ENCODE peak calls at places on chromosomes 12 and 14, in six cellular contexts. Z is transverse colon, G is breast epithelium, I is GM23338, W is HepG2, A is HL-60. K is an unnamed sample.

GRCh38 chr12:132416121-132416673 is 73.8 kb upstream of the FBRSL1 start:
- DNase-seq in Z (no peak), G (no peak), I (no peak), W (no peak), A (no peak), K (no peak)

GRCh38 chr12:24773996-24774395 is 174.9 kb downstream of the BCAT1 start:
- DNase-seq in Z (no peak), G (no peak), I (no peak), W (no peak), A (no peak), K (no peak)

GRCh38 chr14:71701990-71702389 is 230.2 kb upstream of the RGS6 start:
- DNase-seq in Z (no peak), G (no peak), I (no peak), W (no peak), A (no peak), K (no peak)

GRCh38 chr12:15364221-15365170 is 42.2 kb downstream of the PTPRO start:
- DNase-seq in Z (no peak), G (no peak), I (no peak), W (no peak), A (no peak), K (no peak)

GRCh38 chr14:85634205-85634604 is 104.3 kb downstream of the FLRT2 start:
- DNase-seq in Z (no peak), G (no peak), I (no peak), W (no peak), A (no peak), K (no peak)

GRCh38 chr12:122909442-122910288 is 13.7 kb upstream of the VPS37B start:
- DNase-seq in Z (no peak), G (peak), I (peak), W (no peak), A (no peak), K (no peak)

GRCh38 chr14:61435563-61436337 is 114.4 kb downstream of the PRKCH start:
- DNase-seq in Z (no peak), G (no peak), I (no peak), W (no peak), A (no peak), K (no peak)

GRCh38 chr12:81005635-81006034 is 67.9 kb upstream of the LIN7A start:
- DNase-seq in Z (no peak), G (no peak), I (no peak), W (no peak), A (no peak), K (no peak)

GRCh38 chr12:4118017-4118510 is 155.5 kb upstream of the CCND2 start:
- DNase-seq in Z (peak), G (no peak), I (no peak), W (no peak), A (peak), K (peak)

GRCh38 chr12:72057330-72057911 is 118.8 kb downstream of the TPH2 start:
- DNase-seq in Z (no peak), G (no peak), I (no peak), W (no peak), A (no peak), K (no peak)

GRCh38 chr14:72619881-72620280 is 274.0 kb downstream of the DPF3 start:
- DNase-seq in Z (no peak), G (no peak), I (no peak), W (no peak), A (no peak), K (no peak)

GRCh38 chr14:57189070-57189469 is 79.6 kb downstream of the EXOC5 start:
- DNase-seq in Z (no peak), G (no peak), I (peak), W (peak), A (no peak), K (no peak)

GRCh38 chr12:12221560-12221959 is 45.3 kb downstream of the LRP6 start:
- DNase-seq in Z (no peak), G (no peak), I (no peak), W (no peak), A (no peak), K (no peak)

GRCh38 chr12:13390381-13390856 is 193.9 kb downstream of the EMP1 start:
- DNase-seq in Z (peak), G (peak), I (no peak), W (no peak), A (no peak), K (peak)

GRCh38 chr12:22101749-22102243 is 55.8 kb downstream of the CMAS start:
- DNase-seq in Z (peak), G (no peak), I (no peak), W (no peak), A (no peak), K (no peak)

GRCh38 chr12:93085383-93086287 is 156.5 kb upstream of the EEA1 start:
- DNase-seq in Z (no peak), G (no peak), I (peak), W (peak), A (no peak), K (no peak)

GRCh38 chr12:50102186-50102585 is 1.6 kb upstream of the GPD1 start:
- DNase-seq in Z (no peak), G (no peak), I (no peak), W (no peak), A (no peak), K (no peak)

GRCh38 chr14:65080954-65081747 is 21.2 kb downstream of the MAX start:
- DNase-seq in Z (peak), G (no peak), I (no peak), W (peak), A (no peak), K (no peak)

GRCh38 chr14:81673930-81674329 is 140.3 kb upstream of the SEL1L start:
- DNase-seq in Z (no peak), G (no peak), I (no peak), W (no peak), A (no peak), K (no peak)

GRCh38 chr14:100093322-100093721 is 28.1 kb downstream of the EVL start:
- DNase-seq in Z (no peak), G (no peak), I (no peak), W (no peak), A (no peak), K (no peak)

GRCh38 chr12:131757111-131757510 is 46.2 kb downstream of the SFSWAP start:
- DNase-seq in Z (no peak), G (no peak), I (no peak), W (no peak), A (no peak), K (no peak)

GRCh38 chr12:115949675-115950074 is 327.8 kb downstream of the MED13L start:
- DNase-seq in Z (no peak), G (no peak), I (no peak), W (no peak), A (no peak), K (no peak)

GRCh38 chr12:115953450-115953849 is 324.0 kb downstream of the MED13L start:
- DNase-seq in Z (no peak), G (no peak), I (no peak), W (peak), A (no peak), K (no peak)

GRCh38 chr12:115953031-115953430 is 324.5 kb downstream of the MED13L start:
- DNase-seq in Z (no peak), G (no peak), I (no peak), W (no peak), A (no peak), K (no peak)

GRCh38 chr12:115947696-115948062 is 329.8 kb downstream of the MED13L start:
- DNase-seq in Z (no peak), G (no peak), I (no peak), W (no peak), A (no peak), K (no peak)

GRCh38 chr12:115950959-115951358 is 326.5 kb downstream of the MED13L start:
- DNase-seq in Z (no peak), G (no peak), I (no peak), W (no peak), A (no peak), K (no peak)
- TF ChIP-seq POLR2AphosphoS5 in Z (no peak), G (no peak), I (no peak), W (no peak), A (no peak), K (no peak)

GRCh38 chr12:53380797-53381738 is 1.1 kb downstream of the SP1 start:
- DNase-seq in Z (peak), G (peak), I (peak), W (no peak), A (peak), K (peak)
- TF ChIP-seq CTCF in Z (no peak), G (no peak), I (no peak), W (no peak), A (no peak), K (no peak)

DNA sequence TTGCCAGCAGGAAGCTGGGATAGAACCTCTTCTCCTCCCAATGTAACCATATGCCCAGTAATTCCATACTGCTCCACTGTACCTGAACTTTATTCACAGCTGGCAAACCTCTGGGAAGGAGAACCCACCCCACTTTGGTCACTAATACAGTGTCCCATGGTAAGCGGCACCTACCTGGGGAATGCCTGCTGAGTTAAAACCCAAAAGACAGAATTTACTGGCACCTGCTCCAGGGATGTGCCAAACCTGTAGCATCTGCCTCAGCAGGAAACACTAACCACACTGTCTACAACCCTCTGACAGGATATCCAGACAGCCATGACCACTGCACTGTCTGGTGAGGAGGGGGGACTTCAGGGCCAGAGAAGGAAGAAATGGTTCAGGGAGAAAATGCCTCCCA is 26.6 kb downstream of the DDX24 start:
- DNase-seq in Z (no peak), G (no peak), I (no peak), W (no peak), A (no peak), K (no peak)
- TF ChIP-seq POLR2AphosphoS5 in Z (no peak), G (no peak), I (no peak), W (no peak), A (no peak), K (no peak)

GRCh38 chr14:22185191-22185590 is 403.8 kb downstream of the DAD1 start:
- DNase-seq in Z (no peak), G (no peak), I (no peak), W (peak), A (no peak), K (no peak)
- TF ChIP-seq CTCF in Z (no peak), G (no peak), I (no peak), W (no peak), A (no peak), K (no peak)

DNA sequence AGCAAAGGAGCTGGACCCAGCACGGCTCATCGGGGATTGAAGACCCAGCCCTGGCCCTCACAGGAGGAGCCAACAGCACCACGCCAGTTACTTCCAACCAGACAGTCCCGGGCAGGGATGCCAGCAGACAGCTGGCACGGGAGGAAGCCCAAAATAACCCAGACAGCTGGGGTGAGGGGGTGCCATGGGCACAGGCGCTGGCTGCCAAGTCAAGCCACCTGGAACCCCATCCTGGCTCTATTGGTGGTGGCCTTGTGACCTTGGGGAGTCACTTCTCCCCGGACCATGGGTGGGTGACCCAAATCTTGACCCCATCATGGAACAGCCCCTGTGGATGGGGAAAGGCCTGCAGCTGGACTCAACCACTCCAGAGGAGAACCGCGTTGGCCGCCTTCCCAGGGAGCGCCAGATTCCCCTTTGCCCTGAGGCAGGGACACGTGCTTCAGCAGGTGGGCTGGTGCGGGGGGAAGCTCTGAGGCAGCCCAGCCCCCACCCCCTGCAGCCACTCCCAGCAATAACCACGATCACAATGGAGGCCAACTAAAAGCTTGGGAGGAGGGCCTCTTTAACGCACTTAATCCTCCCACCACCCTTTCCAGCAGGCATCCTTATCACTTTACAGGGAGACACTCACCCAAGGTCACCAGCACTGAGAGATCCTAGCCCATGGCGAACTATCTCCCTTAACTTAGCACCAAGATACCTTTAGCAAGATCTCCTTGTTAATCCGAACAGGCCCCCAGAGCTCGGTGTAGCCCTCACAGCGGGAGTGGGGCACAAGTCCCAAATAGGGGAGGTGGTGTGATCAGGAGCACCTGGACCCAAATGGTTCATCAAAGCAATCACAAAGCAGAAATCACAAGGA is 4.7 kb upstream of the RHOF start:
- DNase-seq in Z (peak), G (no peak), I (peak), W (no peak), A (no peak), K (peak)
- TF ChIP-seq POLR2AphosphoS5 in Z (peak), G (no peak), I (peak), W (peak), A (no peak), K (peak)

GRCh38 chr12:87667378-87667777 is 361.8 kb downstream of the C12orf50 start:
- DNase-seq in Z (no peak), G (no peak), I (peak), W (no peak), A (no peak), K (no peak)
- TF ChIP-seq CTCF in Z (no peak), G (no peak), I (peak), W (no peak), A (no peak), K (no peak)

DNA sequence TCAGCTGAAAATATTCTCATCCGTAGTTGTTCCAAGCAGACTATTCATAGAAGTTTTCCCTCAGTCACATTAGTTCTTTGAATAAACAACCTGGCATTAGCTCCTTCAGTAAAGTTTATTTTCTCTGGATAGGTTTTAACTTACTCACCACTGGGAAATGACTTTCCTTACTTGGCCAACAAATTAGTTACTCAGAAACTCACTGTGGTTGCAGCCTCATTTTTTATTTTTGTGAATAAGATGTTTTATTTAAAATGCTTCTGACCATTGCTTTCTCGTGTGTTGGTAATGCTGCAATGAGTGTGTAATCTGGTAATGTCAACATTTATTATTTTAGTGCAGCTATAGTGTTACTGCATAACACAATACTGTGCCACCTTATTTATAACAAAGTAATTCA is 74.8 kb downstream of the NOVA1 start:
- DNase-seq in Z (no peak), G (no peak), I (no peak), W (no peak), A (no peak), K (no peak)
- TF ChIP-seq POLR2AphosphoS5 in Z (no peak), G (no peak), I (no peak), W (no peak), A (no peak), K (no peak)

DNA sequence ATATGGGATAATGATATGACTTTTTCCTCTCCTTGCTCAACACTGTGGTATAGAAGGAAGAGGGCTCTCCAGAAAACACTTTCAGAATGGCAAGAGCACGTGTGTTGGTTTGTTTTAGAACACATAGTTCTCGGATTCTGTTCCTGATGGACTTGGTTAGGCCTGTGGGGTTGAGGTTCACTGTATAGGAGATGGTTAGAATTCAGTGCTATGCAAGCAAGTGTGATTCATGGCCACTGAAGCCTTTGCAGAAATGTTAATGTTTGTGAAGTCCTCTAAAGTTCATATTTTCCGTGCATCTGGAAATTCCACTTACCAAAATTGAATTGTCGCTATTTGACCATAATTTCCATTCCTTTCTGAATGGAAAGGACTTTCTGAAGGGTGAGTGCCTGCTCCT is 233.2 kb upstream of the DDHD1 start:
- DNase-seq in Z (no peak), G (no peak), I (no peak), W (no peak), A (no peak), K (no peak)
- TF ChIP-seq CTCF in Z (no peak), G (no peak), I (no peak), W (no peak), A (no peak), K (no peak)

GRCh38 chr14:96629558-96630222 is 127.5 kb downstream of the PAPOLA start:
- DNase-seq in Z (peak), G (no peak), I (no peak), W (no peak), A (no peak), K (no peak)
- TF ChIP-seq POLR2AphosphoS5 in Z (no peak), G (no peak), I (no peak), W (no peak), A (no peak), K (no peak)

GRCh38 chr12:109995703-109996482 is at the start of gene GIT2:
- DNase-seq in Z (peak), G (peak), I (peak), W (peak), A (peak), K (peak)
- TF ChIP-seq CTCF in Z (peak), G (no peak), I (no peak), W (no peak), A (no peak), K (no peak)

K was measured in sigmoid colon.